ENCODE peak calls at places on chromosomes 1 and 21, in six cellular contexts. G, P, N, M, V and K are unnamed samples.
A peak's percentile ranks its signal among the peaks of the same experiment; 100 is the strongest.

GRCh38 chr1:22815421-22816062 is 104.9 kb downstream of the EPHB2 start:
- DNase-seq in G (no peak), P (no peak), N (no peak), M (no peak), V (no peak), K (no peak)

GRCh38 chr1:239283229-239283628 is 103.1 kb upstream of the CHRM3 start:
- DNase-seq in G (no peak), P (no peak), N (no peak), M (no peak), V (no peak), K (no peak)

GRCh38 chr1:153538315-153538821 is 2.4 kb downstream of the S100A5 start:
- DNase-seq in G (peak; percentile 43), P (no peak), N (peak; percentile 93), M (no peak), V (peak; percentile 89), K (peak; percentile 37)

GRCh38 chr21:45250914-45251634 is 36.6 kb downstream of the POFUT2 start:
- DNase-seq in G (no peak), P (no peak), N (no peak), M (no peak), V (no peak), K (no peak)

GRCh38 chr1:24318988-24319863 is at the start of gene GRHL3:
- DNase-seq in G (no peak), P (peak; percentile 48), N (peak; percentile 93), M (peak; percentile 56), V (peak; percentile 89), K (no peak)

GRCh38 chr1:75342799-75343198 is 208.6 kb downstream of the LHX8 start:
- DNase-seq in G (no peak), P (no peak), N (no peak), M (no peak), V (no peak), K (no peak)

GRCh38 chr1:9200441-9200840 is 34.1 kb upstream of the H6PD start:
- DNase-seq in G (peak; percentile 61), P (no peak), N (no peak), M (no peak), V (no peak), K (no peak)

GRCh38 chr1:115906627-115907026 is 65.7 kb upstream of the NHLH2 start:
- DNase-seq in G (no peak), P (no peak), N (no peak), M (no peak), V (no peak), K (no peak)

GRCh38 chr1:59412705-59413326 is 115.9 kb downstream of the FGGY start:
- DNase-seq in G (no peak), P (no peak), N (no peak), M (no peak), V (no peak), K (no peak)

GRCh38 chr1:200336111-200336845 is 73.6 kb downstream of the ZNF281 start:
- DNase-seq in G (peak; percentile 70), P (peak; percentile 47), N (no peak), M (no peak), V (peak; percentile 79), K (no peak)

GRCh38 chr1:9129391-9130041 is 614 bp upstream of the GPR157 start:
- DNase-seq in G (no peak), P (peak; percentile 66), N (peak; percentile 94), M (peak; percentile 75), V (peak; percentile 92), K (peak; percentile 86)

GRCh38 chr21:28742527-28742926 is 250.2 kb downstream of the LTN1 start:
- DNase-seq in G (peak; percentile 76), P (peak; percentile 11), N (no peak), M (no peak), V (no peak), K (no peak)

GRCh38 chr21:25127811-25128210 is 479.5 kb downstream of the MRPL39 start:
- DNase-seq in G (no peak), P (no peak), N (no peak), M (no peak), V (no peak), K (no peak)

GRCh38 chr1:1307261-1307907 is 346 bp downstream of the ACAP3 start:
- DNase-seq in G (no peak), P (peak; percentile 53), N (no peak), M (no peak), V (no peak), K (no peak)

GRCh38 chr1:196933531-196934189 is 9.9 kb upstream of the CFHR2 start:
- DNase-seq in G (no peak), P (no peak), N (peak; percentile 60), M (peak; percentile 34), V (no peak), K (no peak)

GRCh38 chr1:191876631-191877030 is 281.6 kb upstream of the RGS18 start:
- DNase-seq in G (no peak), P (no peak), N (no peak), M (no peak), V (no peak), K (no peak)

GRCh38 chr1:30853350-30853749 is 55.2 kb downstream of the SDC3 start:
- DNase-seq in G (no peak), P (peak; percentile 40), N (peak; percentile 67), M (no peak), V (peak; percentile 56), K (no peak)

GRCh38 chr1:36217667-36218066 is 6.6 kb upstream of the THRAP3 start:
- DNase-seq in G (peak; percentile 48), P (peak; percentile 40), N (no peak), M (no peak), V (peak; percentile 26), K (no peak)

GRCh38 chr21:24290151-24290833 is 1317.0 kb downstream of the MRPL39 start:
- DNase-seq in G (no peak), P (no peak), N (no peak), M (no peak), V (peak; percentile 5), K (no peak)

GRCh38 chr1:60823151-60823550 is 259.2 kb upstream of the NFIA start:
- DNase-seq in G (no peak), P (no peak), N (no peak), M (no peak), V (no peak), K (no peak)

GRCh38 chr1:61053712-61054608 is 28.4 kb upstream of the NFIA start:
- DNase-seq in G (no peak), P (no peak), N (peak; percentile 44), M (no peak), V (peak; percentile 23), K (no peak)

GRCh38 chr1:178540646-178541045 is 27.7 kb downstream of the TEX35 start:
- DNase-seq in G (peak; percentile 94), P (peak; percentile 85), N (no peak), M (no peak), V (no peak), K (no peak)

GRCh38 chr1:55374801-55375616 is 159.8 kb upstream of the USP24 start:
- DNase-seq in G (no peak), P (peak; percentile 37), N (no peak), M (no peak), V (no peak), K (no peak)
- H2BK120ac ChIP-seq in G (peak overlapping the region; percentile 54), P (peak overlapping the region; percentile 76), N (no peak overlapping the region), M (no peak overlapping the region), V (no peak overlapping the region), K (no peak overlapping the region)

GRCh38 chr21:36029309-36029708 is 31.0 kb downstream of the SETD4 start:
- DNase-seq in G (no peak), P (no peak), N (no peak), M (no peak), V (no peak), K (no peak)

GRCh38 chr21:36032647-36033406 is 27.5 kb downstream of the SETD4 start:
- DNase-seq in G (no peak), P (no peak), N (no peak), M (no peak), V (no peak), K (no peak)

GRCh38 chr21:36027352-36027751 is 33.0 kb downstream of the SETD4 start:
- DNase-seq in G (peak; percentile 82), P (peak; percentile 62), N (no peak), M (no peak), V (no peak), K (no peak)

GRCh38 chr21:36028127-36029069 is 31.9 kb downstream of the SETD4 start:
- DNase-seq in G (peak; percentile 73), P (peak; percentile 66), N (peak; percentile 86), M (peak; percentile 50), V (peak; percentile 81), K (peak; percentile 81)

DNA sequence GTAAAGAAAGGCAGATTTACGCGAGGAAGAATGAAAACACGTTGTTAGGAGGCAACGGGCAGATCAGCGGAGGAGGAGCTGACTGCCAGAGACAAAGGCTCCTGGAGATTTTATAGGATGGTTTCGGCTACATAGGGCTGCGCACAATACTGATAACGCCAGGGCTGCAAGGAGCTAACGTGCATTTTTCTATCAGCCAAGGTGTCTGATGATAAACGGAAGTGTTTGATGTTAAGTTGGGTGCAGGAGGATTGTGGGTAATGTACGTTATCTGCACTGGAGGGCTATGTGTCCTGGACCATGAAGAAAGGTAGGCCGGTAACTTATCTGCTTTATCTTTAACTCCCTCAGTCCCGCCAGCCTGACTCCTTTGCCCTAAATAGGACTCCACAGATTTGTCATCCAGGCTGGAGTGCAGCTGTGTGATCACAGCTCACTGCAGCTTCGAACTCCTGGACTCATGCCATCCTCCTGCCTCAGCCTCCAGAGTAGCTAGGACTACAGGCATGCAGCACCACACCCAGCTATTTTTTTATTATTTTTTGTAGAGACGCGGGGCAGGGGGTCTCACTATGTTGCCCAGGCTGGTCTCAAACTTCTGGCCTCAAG is 29.6 kb downstream of the SETD4 start:
- DNase-seq in G (peak; percentile 42), P (no peak), N (no peak), M (no peak), V (no peak), K (no peak)
- H2BK120ac ChIP-seq in G (no peak overlapping the region), P (no peak overlapping the region), N (no peak overlapping the region), M (no peak overlapping the region), V (no peak overlapping the region), K (no peak overlapping the region)

DNA sequence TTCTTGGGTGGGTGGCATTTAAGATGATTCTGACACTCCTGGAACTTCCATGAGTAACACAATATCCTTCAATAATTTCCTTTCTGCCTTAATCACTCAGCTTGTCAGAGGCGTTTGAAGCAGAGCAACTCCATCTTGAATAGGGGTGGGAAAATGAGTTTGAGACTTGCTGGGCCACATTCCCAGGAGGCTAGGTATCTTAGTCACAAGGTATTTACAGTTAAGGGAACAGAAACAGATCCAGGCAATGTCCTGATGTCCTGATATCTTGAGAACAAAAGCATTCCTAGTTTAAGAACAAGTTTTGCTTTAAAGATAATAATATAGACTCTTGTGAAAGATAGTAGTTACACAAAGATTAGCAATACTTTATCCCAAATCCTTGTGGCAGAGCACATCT is 76.6 kb upstream of the KIAA0040 start:
- DNase-seq in G (no peak), P (no peak), N (no peak), M (no peak), V (peak; percentile 86), K (no peak)
- H2BK120ac ChIP-seq in G (no peak overlapping the region), P (no peak overlapping the region), N (no peak overlapping the region), M (no peak overlapping the region), V (no peak overlapping the region), K (no peak overlapping the region)

DNA sequence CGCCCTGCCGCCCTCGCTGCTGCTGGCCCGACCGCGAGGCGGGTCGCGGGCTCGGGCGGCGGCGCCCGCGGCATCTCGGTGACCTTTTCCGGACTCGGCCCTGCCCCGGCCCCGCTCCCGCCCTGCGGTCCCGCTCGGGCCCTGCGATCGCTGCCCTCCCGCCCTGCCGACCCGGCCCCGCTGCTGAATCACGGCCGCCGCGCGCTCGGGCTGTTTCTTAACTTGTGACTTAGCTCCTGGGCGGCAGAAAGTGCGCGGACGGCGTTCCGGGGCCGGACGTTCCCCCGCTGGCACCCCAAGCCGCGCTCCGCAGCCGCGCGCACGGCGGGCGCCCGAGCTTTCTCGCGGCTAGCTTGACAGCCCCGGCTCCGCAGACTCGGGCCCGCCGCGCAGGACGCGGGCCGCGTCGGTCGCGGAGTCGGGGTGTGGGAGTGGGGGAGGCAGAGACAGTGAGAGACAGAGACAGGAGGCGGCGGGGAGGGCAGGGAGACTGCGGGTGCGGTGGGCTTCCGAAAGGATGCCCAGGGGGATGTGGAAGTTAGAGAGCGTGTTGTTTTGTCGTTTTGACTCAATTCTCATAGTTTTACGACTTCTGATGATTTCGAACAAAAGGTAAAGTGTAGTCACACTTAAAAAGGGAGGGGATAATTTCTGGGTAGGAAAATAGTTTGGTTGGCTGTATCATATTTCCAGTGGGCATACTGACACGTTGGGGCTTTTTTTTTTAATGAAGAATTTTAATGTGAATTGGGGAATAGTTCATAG is 49.7 kb downstream of the PRDM2 start:
- DNase-seq in G (peak; percentile 36), P (peak; percentile 58), N (no peak), M (no peak), V (peak; percentile 68), K (peak; percentile 51)
- H2BK120ac ChIP-seq in G (no peak overlapping the region), P (peak overlapping the region; percentile 85), N (no peak overlapping the region), M (no peak overlapping the region), V (no peak overlapping the region), K (no peak overlapping the region)